ENCODE peak calls at places on chromosomes 13 and 19, in ten cellular contexts. D is brain microvascular endothelial cell, O is hepatocyte, Q is thoracic aorta, Y is OCI-LY7, M is dorsolateral prefrontal cortex, V is cardiac muscle cell, U is H9, A is uterus, X is heart right ventricle. E is an unnamed sample.

GRCh38 chr19:8663920-8664670 is 33.7 kb downstream of the NFILZ start:
- DNase-seq in D (no peak), O (no peak), Q (no peak), Y (peak), M (no peak), V (no peak), U (peak), A (no peak), X (no peak), E (no peak)

GRCh38 chr19:14416743-14417214 is 2.4 kb downstream of the DDX39A start:
- DNase-seq in D (no peak), O (no peak), Q (no peak), Y (peak), M (no peak), V (no peak), U (no peak), A (no peak), X (no peak), E (no peak)

GRCh38 chr19:15583346-15583745 is 31.7 kb upstream of the CYP4F8 start:
- DNase-seq in D (no peak), O (no peak), Q (no peak), Y (no peak), M (no peak), V (no peak), U (no peak), A (no peak), X (no peak), E (no peak)

GRCh38 chr19:7888145-7888825 is at the start of gene LRRC8E:
- DNase-seq in D (peak), O (peak), Q (no peak), Y (no peak), M (no peak), V (peak), U (peak), A (no peak), X (no peak), E (peak)

GRCh38 chr19:1945899-1946298 is 4.9 kb downstream of the CSNK1G2 start:
- DNase-seq in D (no peak), O (peak), Q (no peak), Y (peak), M (no peak), V (peak), U (peak), A (no peak), X (peak), E (peak)

GRCh38 chr13:94387047-94387446 is 92.4 kb downstream of the DCT start:
- DNase-seq in D (no peak), O (no peak), Q (no peak), Y (no peak), M (no peak), V (no peak), U (no peak), A (no peak), X (no peak), E (no peak)

GRCh38 chr13:21538753-21539152 is 65.2 kb downstream of the MICU2 start:
- DNase-seq in D (no peak), O (no peak), Q (no peak), Y (no peak), M (no peak), V (no peak), U (no peak), A (no peak), X (no peak), E (no peak)

GRCh38 chr19:17775245-17775927 is 19.6 kb upstream of the B3GNT3 start:
- DNase-seq in D (peak), O (peak), Q (no peak), Y (peak), M (no peak), V (peak), U (peak), A (no peak), X (no peak), E (peak)

GRCh38 chr13:100245099-100245498 is 156.2 kb downstream of the PCCA start:
- DNase-seq in D (no peak), O (no peak), Q (no peak), Y (no peak), M (no peak), V (no peak), U (no peak), A (no peak), X (no peak), E (no peak)

GRCh38 chr19:47471381-47471732 is 336 bp downstream of the SLC8A2 start:
- DNase-seq in D (no peak), O (no peak), Q (no peak), Y (no peak), M (no peak), V (no peak), U (no peak), A (no peak), X (no peak), E (no peak)
- H3K27ac ChIP-seq in D (no peak), O (no peak), Q (no peak), Y (no peak), M (peak), V (no peak), U (no peak), A (peak), X (no peak), E (no peak)

GRCh38 chr13:55583953-55584593 is 1556.6 kb upstream of the PRR20A start:
- DNase-seq in D (no peak), O (no peak), Q (no peak), Y (no peak), M (no peak), V (no peak), U (peak), A (no peak), X (no peak), E (no peak)
- H3K27ac ChIP-seq in D (no peak), O (no peak), Q (no peak), Y (no peak), M (no peak), V (no peak), U (peak), A (no peak), X (no peak), E (no peak)

DNA sequence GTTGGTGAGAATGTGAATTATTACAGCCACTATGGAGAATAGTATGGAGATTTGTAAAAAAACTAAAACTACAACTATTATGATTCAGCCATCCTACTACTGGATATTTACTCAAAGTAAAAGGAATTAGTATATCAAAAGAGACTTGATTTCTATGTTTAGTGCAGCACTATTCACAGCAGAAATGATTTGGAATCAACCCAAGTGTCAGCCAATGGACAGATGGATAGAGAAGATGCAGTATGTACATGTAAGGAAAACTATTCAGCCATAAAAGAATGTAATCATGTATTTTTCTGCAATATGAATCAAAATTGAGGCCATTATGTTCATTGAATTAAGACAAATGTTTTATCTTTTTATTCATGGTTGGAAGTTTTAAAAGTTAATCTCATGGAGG is 1705.5 kb downstream of the SLITRK1 start:
- DNase-seq in D (no peak), O (no peak), Q (no peak), Y (no peak), M (no peak), V (no peak), U (no peak), A (no peak), X (no peak), E (no peak)
- H3K27ac ChIP-seq in D (no peak), O (no peak), Q (no peak), Y (no peak), M (no peak), V (no peak), U (no peak), A (no peak), X (no peak), E (no peak)

GRCh38 chr19:12938536-12939291 is at the start of gene CALR:
- DNase-seq in D (no peak), O (peak), Q (no peak), Y (peak), M (no peak), V (peak), U (no peak), A (no peak), X (no peak), E (peak)
- H3K27ac ChIP-seq in D (peak), O (peak), Q (peak), Y (peak), M (peak), V (peak), U (no peak), A (peak), X (peak), E (peak)

DNA sequence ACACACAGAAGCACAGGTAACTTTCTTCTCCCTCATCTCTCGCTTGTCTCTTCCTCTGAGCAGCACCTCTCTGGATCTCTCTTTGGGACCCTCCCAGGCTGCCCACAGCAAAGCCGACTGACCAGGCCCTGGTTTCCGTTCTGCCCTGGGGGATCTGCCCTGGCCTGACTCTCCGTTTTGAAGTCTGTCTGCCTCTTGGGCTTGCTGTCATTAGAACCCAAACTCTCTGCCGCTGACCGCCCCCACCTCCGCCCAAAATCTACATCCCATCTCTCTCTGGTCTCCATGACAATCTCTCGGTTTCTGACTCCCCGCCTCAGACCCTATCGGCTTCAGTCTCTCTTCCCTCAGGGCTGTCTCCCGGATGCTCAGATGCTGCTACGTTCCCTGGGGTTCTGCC is 6.9 kb downstream of the KCNC3 start:
- DNase-seq in D (no peak), O (no peak), Q (no peak), Y (no peak), M (no peak), V (no peak), U (no peak), A (no peak), X (no peak), E (no peak)
- H3K27ac ChIP-seq in D (no peak), O (no peak), Q (no peak), Y (no peak), M (peak), V (no peak), U (no peak), A (no peak), X (no peak), E (no peak)

GRCh38 chr13:46679369-46680180 is 117.4 kb downstream of the ESD start:
- DNase-seq in D (peak), O (peak), Q (no peak), Y (peak), M (no peak), V (peak), U (no peak), A (peak), X (peak), E (peak)
- H3K27ac ChIP-seq in D (peak), O (peak), Q (peak), Y (peak), M (peak), V (no peak), U (no peak), A (peak), X (peak), E (peak)

E was measured in mesenchymal stem cell.